ENCODE peak calls at places on chromosomes 16 and 17, in seven cellular contexts. One of them, this sample, is unnamed.

GRCh38 chr16:55991843-55992242 is 116.7 kb upstream of the CES5A start:
- DNase-seq in mammary epithelial cell: no peak
- DNase-seq in CD4-positive, alpha-beta memory T cell: no peak
- DNase-seq in cardiac muscle cell: no peak
- DNase-seq in psoas muscle: no peak
- DNase-seq in gastrocnemius medialis: no peak
- DNase-seq in tibial artery: no peak
- DNase-seq in this sample: no peak

GRCh38 chr17:32954477-32954876 is 26.5 kb downstream of the TMEM98 start:
- DNase-seq in mammary epithelial cell: no peak
- DNase-seq in CD4-positive, alpha-beta memory T cell: no peak
- DNase-seq in cardiac muscle cell: no peak
- DNase-seq in psoas muscle: no peak
- DNase-seq in gastrocnemius medialis: no peak
- DNase-seq in tibial artery: no peak
- DNase-seq in this sample: no peak

GRCh38 chr16:15597822-15598647 is 44.9 kb downstream of the MARF1 start:
- DNase-seq in mammary epithelial cell: no peak
- DNase-seq in CD4-positive, alpha-beta memory T cell: no peak
- DNase-seq in cardiac muscle cell: no peak
- DNase-seq in psoas muscle: no peak
- DNase-seq in gastrocnemius medialis: peak; percentile 53
- DNase-seq in tibial artery: no peak
- DNase-seq in this sample: no peak

GRCh38 chr16:17345043-17345442 is 125.7 kb downstream of the XYLT1 start:
- DNase-seq in mammary epithelial cell: no peak
- DNase-seq in CD4-positive, alpha-beta memory T cell: no peak
- DNase-seq in cardiac muscle cell: no peak
- DNase-seq in psoas muscle: peak; percentile 66
- DNase-seq in gastrocnemius medialis: peak; percentile 71
- DNase-seq in tibial artery: peak; percentile 87
- DNase-seq in this sample: no peak

GRCh38 chr17:4900231-4901107 is 1.1 kb downstream of the C17orf107 start:
- DNase-seq in mammary epithelial cell: no peak
- DNase-seq in CD4-positive, alpha-beta memory T cell: peak; percentile 88
- DNase-seq in cardiac muscle cell: no peak
- DNase-seq in psoas muscle: no peak
- DNase-seq in gastrocnemius medialis: no peak
- DNase-seq in tibial artery: no peak
- DNase-seq in this sample: no peak

GRCh38 chr16:78390070-78390469 is 290.6 kb downstream of the WWOX start:
- DNase-seq in mammary epithelial cell: no peak
- DNase-seq in CD4-positive, alpha-beta memory T cell: no peak
- DNase-seq in cardiac muscle cell: no peak
- DNase-seq in psoas muscle: no peak
- DNase-seq in gastrocnemius medialis: peak; percentile 14
- DNase-seq in tibial artery: no peak
- DNase-seq in this sample: no peak

GRCh38 chr17:67532326-67532871 is 155.3 kb downstream of the PITPNC1 start:
- DNase-seq in mammary epithelial cell: no peak
- DNase-seq in CD4-positive, alpha-beta memory T cell: no peak
- DNase-seq in cardiac muscle cell: no peak
- DNase-seq in psoas muscle: no peak
- DNase-seq in gastrocnemius medialis: no peak
- DNase-seq in tibial artery: no peak
- DNase-seq in this sample: no peak

GRCh38 chr17:50279181-50279526 is 4.9 kb downstream of the TMEM92 start:
- DNase-seq in mammary epithelial cell: peak; percentile 58
- DNase-seq in CD4-positive, alpha-beta memory T cell: no peak
- DNase-seq in cardiac muscle cell: no peak
- DNase-seq in psoas muscle: no peak
- DNase-seq in gastrocnemius medialis: no peak
- DNase-seq in tibial artery: no peak
- DNase-seq in this sample: no peak

GRCh38 chr16:30028438-30029093 is 2.5 kb downstream of the TLCD3B start:
- DNase-seq in mammary epithelial cell: no peak
- DNase-seq in CD4-positive, alpha-beta memory T cell: no peak
- DNase-seq in cardiac muscle cell: peak; percentile 85
- DNase-seq in psoas muscle: no peak
- DNase-seq in gastrocnemius medialis: peak; percentile 37
- DNase-seq in tibial artery: no peak
- DNase-seq in this sample: no peak

GRCh38 chr17:40503154-40503553 is 1.7 kb upstream of the TNS4 start:
- DNase-seq in mammary epithelial cell: no peak
- DNase-seq in CD4-positive, alpha-beta memory T cell: no peak
- DNase-seq in cardiac muscle cell: no peak
- DNase-seq in psoas muscle: no peak
- DNase-seq in gastrocnemius medialis: no peak
- DNase-seq in tibial artery: no peak
- DNase-seq in this sample: no peak

GRCh38 chr16:12050361-12050760 is 73.8 kb downstream of the SNX29 start:
- DNase-seq in mammary epithelial cell: no peak
- DNase-seq in CD4-positive, alpha-beta memory T cell: no peak
- DNase-seq in cardiac muscle cell: no peak
- DNase-seq in psoas muscle: no peak
- DNase-seq in gastrocnemius medialis: no peak
- DNase-seq in tibial artery: peak; percentile 4
- DNase-seq in this sample: no peak

GRCh38 chr16:58019866-58020538 is 5.6 kb upstream of the MMP15 start:
- DNase-seq in mammary epithelial cell: no peak
- DNase-seq in CD4-positive, alpha-beta memory T cell: no peak
- DNase-seq in cardiac muscle cell: no peak
- DNase-seq in psoas muscle: no peak
- DNase-seq in gastrocnemius medialis: no peak
- DNase-seq in tibial artery: no peak
- DNase-seq in this sample: no peak

GRCh38 chr17:4499431-4500187 is 928 bp downstream of the SPNS2 start:
- DNase-seq in mammary epithelial cell: no peak
- DNase-seq in CD4-positive, alpha-beta memory T cell: peak; percentile 34
- DNase-seq in cardiac muscle cell: no peak
- DNase-seq in psoas muscle: no peak
- DNase-seq in gastrocnemius medialis: no peak
- DNase-seq in tibial artery: no peak
- DNase-seq in this sample: no peak

GRCh38 chr16:22092143-22092933 is at the start of gene VWA3A:
- DNase-seq in mammary epithelial cell: no peak
- DNase-seq in CD4-positive, alpha-beta memory T cell: no peak
- DNase-seq in cardiac muscle cell: peak; percentile 64
- DNase-seq in psoas muscle: no peak
- DNase-seq in gastrocnemius medialis: no peak
- DNase-seq in tibial artery: no peak
- DNase-seq in this sample: no peak

GRCh38 chr17:39251997-39252396 is 26.3 kb upstream of the STAC2 start:
- DNase-seq in mammary epithelial cell: no peak
- DNase-seq in CD4-positive, alpha-beta memory T cell: no peak
- DNase-seq in cardiac muscle cell: no peak
- DNase-seq in psoas muscle: no peak
- DNase-seq in gastrocnemius medialis: no peak
- DNase-seq in tibial artery: no peak
- DNase-seq in this sample: no peak

GRCh38 chr16:49744244-49744976 is 111.5 kb downstream of the ZNF423 start:
- DNase-seq in mammary epithelial cell: no peak
- DNase-seq in CD4-positive, alpha-beta memory T cell: no peak
- DNase-seq in cardiac muscle cell: no peak
- DNase-seq in psoas muscle: no peak
- DNase-seq in gastrocnemius medialis: no peak
- DNase-seq in tibial artery: no peak
- DNase-seq in this sample: no peak

GRCh38 chr16:57146735-57147134 is 39.1 kb downstream of the PSME3IP1 start:
- DNase-seq in mammary epithelial cell: no peak
- DNase-seq in CD4-positive, alpha-beta memory T cell: no peak
- DNase-seq in cardiac muscle cell: peak; percentile 18
- DNase-seq in psoas muscle: no peak
- DNase-seq in gastrocnemius medialis: no peak
- DNase-seq in tibial artery: no peak
- DNase-seq in this sample: no peak

GRCh38 chr16:19696961-19697360 is 21.1 kb downstream of the KNOP1 start:
- DNase-seq in mammary epithelial cell: no peak
- DNase-seq in CD4-positive, alpha-beta memory T cell: peak; percentile 19
- DNase-seq in cardiac muscle cell: no peak
- DNase-seq in psoas muscle: no peak
- DNase-seq in gastrocnemius medialis: no peak
- DNase-seq in tibial artery: no peak
- DNase-seq in this sample: no peak

GRCh38 chr16:70653809-70654771 is 7.7 kb downstream of the IL34 start:
- DNase-seq in mammary epithelial cell: peak; percentile 79
- DNase-seq in CD4-positive, alpha-beta memory T cell: peak; percentile 73
- DNase-seq in cardiac muscle cell: peak; percentile 79
- DNase-seq in psoas muscle: peak; percentile 76
- DNase-seq in gastrocnemius medialis: peak; percentile 77
- DNase-seq in tibial artery: peak; percentile 91
- DNase-seq in this sample: peak; percentile 50

GRCh38 chr17:39178516-39178915 is 12.6 kb upstream of the ARL5C start:
- DNase-seq in mammary epithelial cell: peak; percentile 67
- DNase-seq in CD4-positive, alpha-beta memory T cell: no peak
- DNase-seq in cardiac muscle cell: no peak
- DNase-seq in psoas muscle: no peak
- DNase-seq in gastrocnemius medialis: no peak
- DNase-seq in tibial artery: no peak
- DNase-seq in this sample: no peak

GRCh38 chr16:52346709-52347108 is 200.2 kb downstream of the TOX3 start:
- DNase-seq in mammary epithelial cell: no peak
- DNase-seq in CD4-positive, alpha-beta memory T cell: no peak
- DNase-seq in cardiac muscle cell: no peak
- DNase-seq in psoas muscle: no peak
- DNase-seq in gastrocnemius medialis: no peak
- DNase-seq in tibial artery: no peak
- DNase-seq in this sample: no peak

GRCh38 chr16:27378871-27379580 is 22.9 kb upstream of the IL21R start:
- DNase-seq in mammary epithelial cell: no peak
- DNase-seq in CD4-positive, alpha-beta memory T cell: no peak
- DNase-seq in cardiac muscle cell: no peak
- DNase-seq in psoas muscle: no peak
- DNase-seq in gastrocnemius medialis: no peak
- DNase-seq in tibial artery: peak; percentile 34
- DNase-seq in this sample: no peak

GRCh38 chr17:63932008-63932561 is at the start of gene CD79B:
- DNase-seq in mammary epithelial cell: no peak
- DNase-seq in CD4-positive, alpha-beta memory T cell: peak; percentile 40
- DNase-seq in cardiac muscle cell: no peak
- DNase-seq in psoas muscle: no peak
- DNase-seq in gastrocnemius medialis: no peak
- DNase-seq in tibial artery: no peak
- DNase-seq in this sample: no peak

GRCh38 chr16:67019171-67019570 is 9.8 kb upstream of the CBFB start:
- DNase-seq in mammary epithelial cell: no peak
- DNase-seq in CD4-positive, alpha-beta memory T cell: no peak
- DNase-seq in cardiac muscle cell: no peak
- DNase-seq in psoas muscle: no peak
- DNase-seq in gastrocnemius medialis: no peak
- DNase-seq in tibial artery: peak; percentile 16
- DNase-seq in this sample: no peak

GRCh38 chr16:67016143-67016542 is 12.8 kb upstream of the CBFB start:
- DNase-seq in mammary epithelial cell: no peak
- DNase-seq in CD4-positive, alpha-beta memory T cell: no peak
- DNase-seq in cardiac muscle cell: no peak
- DNase-seq in psoas muscle: no peak
- DNase-seq in gastrocnemius medialis: peak; percentile 5
- DNase-seq in tibial artery: peak; percentile 34
- DNase-seq in this sample: no peak

GRCh38 chr16:67017810-67018488 is 11.0 kb upstream of the CBFB start:
- DNase-seq in mammary epithelial cell: peak; percentile 91
- DNase-seq in CD4-positive, alpha-beta memory T cell: peak; percentile 87
- DNase-seq in cardiac muscle cell: peak; percentile 93
- DNase-seq in psoas muscle: peak; percentile 59
- DNase-seq in gastrocnemius medialis: peak; percentile 82
- DNase-seq in tibial artery: peak; percentile 74
- DNase-seq in this sample: no peak

GRCh38 chr16:67016681-67017450 is 12.1 kb upstream of the CBFB start:
- DNase-seq in mammary epithelial cell: no peak
- DNase-seq in CD4-positive, alpha-beta memory T cell: no peak
- DNase-seq in cardiac muscle cell: no peak
- DNase-seq in psoas muscle: no peak
- DNase-seq in gastrocnemius medialis: peak; percentile 11
- DNase-seq in tibial artery: peak; percentile 53
- DNase-seq in this sample: no peak

DNA sequence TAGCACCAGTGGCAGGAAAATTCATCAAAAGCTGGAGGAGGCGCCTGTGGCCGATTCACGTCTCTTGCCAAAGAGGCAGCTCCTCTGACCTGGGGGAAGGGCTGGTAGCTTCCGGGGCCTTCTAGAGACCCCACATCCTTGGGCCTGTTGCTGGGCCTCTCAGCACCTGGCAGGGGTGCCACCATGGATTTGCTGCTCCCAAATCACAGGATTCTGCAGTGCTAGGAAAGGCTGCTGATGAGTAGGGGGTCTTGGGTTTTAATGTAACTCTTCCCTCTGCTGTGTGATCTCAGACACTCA is 11.5 kb upstream of the CBFB start:
- DNase-seq in mammary epithelial cell: no peak
- DNase-seq in CD4-positive, alpha-beta memory T cell: no peak
- DNase-seq in cardiac muscle cell: no peak
- DNase-seq in psoas muscle: no peak
- DNase-seq in gastrocnemius medialis: no peak
- DNase-seq in tibial artery: no peak
- DNase-seq in this sample: no peak
- H3K4me1 ChIP-seq in mammary epithelial cell: peaks cover 22% of the 10 kb centered on the region
- H3K4me1 ChIP-seq in CD4-positive, alpha-beta memory T cell: peaks cover 14% of the 10 kb centered on the region
- H3K4me1 ChIP-seq in cardiac muscle cell: no peaks in the 10 kb centered on the region
- H3K4me1 ChIP-seq in psoas muscle: peaks cover 9% of the 10 kb centered on the region
- H3K4me1 ChIP-seq in gastrocnemius medialis: peaks cover 7% of the 10 kb centered on the region
- H3K4me1 ChIP-seq in tibial artery: no peaks in the 10 kb centered on the region
- H3K4me1 ChIP-seq in this sample: peaks cover 21% of the 10 kb centered on the region

GRCh38 chr16:81431554-81432353 is 12.9 kb upstream of the CMIP start:
- DNase-seq in mammary epithelial cell: no peak
- DNase-seq in CD4-positive, alpha-beta memory T cell: no peak
- DNase-seq in cardiac muscle cell: no peak
- DNase-seq in psoas muscle: no peak
- DNase-seq in gastrocnemius medialis: peak; percentile 53
- DNase-seq in tibial artery: no peak
- DNase-seq in this sample: no peak
- H3K27ac ChIP-seq in mammary epithelial cell: no peak overlapping the region
- H3K27ac ChIP-seq in CD4-positive, alpha-beta memory T cell: no peak overlapping the region
- H3K27ac ChIP-seq in cardiac muscle cell: no peak overlapping the region
- H3K27ac ChIP-seq in psoas muscle: no peak overlapping the region
- H3K27ac ChIP-seq in gastrocnemius medialis: peak overlapping the region; percentile 62
- H3K27ac ChIP-seq in tibial artery: no peak overlapping the region
- H3K27ac ChIP-seq in this sample: no peak overlapping the region

DNA sequence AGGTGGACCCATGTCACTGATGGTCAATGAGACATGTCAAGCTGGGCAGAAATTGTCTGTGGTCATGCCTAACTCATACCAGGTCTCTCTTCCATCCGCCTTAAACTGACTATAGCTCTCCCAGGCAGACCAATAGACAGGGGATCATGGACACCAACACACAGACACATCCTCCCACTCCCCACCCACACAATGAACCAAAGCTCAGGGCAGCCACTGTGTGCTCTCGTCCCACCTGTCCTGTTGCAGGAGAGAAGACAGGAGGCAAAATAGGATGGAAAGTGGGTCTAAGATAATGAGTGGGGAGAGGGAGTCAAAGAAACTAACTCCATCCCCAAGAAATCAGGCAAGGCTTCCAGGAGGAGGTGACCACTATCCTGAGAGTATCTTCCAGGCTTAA is 3.2 kb downstream of the PYY start:
- DNase-seq in mammary epithelial cell: no peak
- DNase-seq in CD4-positive, alpha-beta memory T cell: no peak
- DNase-seq in cardiac muscle cell: no peak
- DNase-seq in psoas muscle: no peak
- DNase-seq in gastrocnemius medialis: no peak
- DNase-seq in tibial artery: no peak
- DNase-seq in this sample: no peak
- H3K4me1 ChIP-seq in mammary epithelial cell: peaks cover 5% of the 10 kb centered on the region
- H3K4me1 ChIP-seq in CD4-positive, alpha-beta memory T cell: peaks cover 9% of the 10 kb centered on the region
- H3K4me1 ChIP-seq in cardiac muscle cell: no peaks in the 10 kb centered on the region
- H3K4me1 ChIP-seq in psoas muscle: no peaks in the 10 kb centered on the region
- H3K4me1 ChIP-seq in gastrocnemius medialis: peaks cover 7% of the 10 kb centered on the region
- H3K4me1 ChIP-seq in tibial artery: no peaks in the 10 kb centered on the region
- H3K4me1 ChIP-seq in this sample: peaks cover 6% of the 10 kb centered on the region

GRCh38 chr16:47611042-47611441 is 149.9 kb downstream of the PHKB start:
- DNase-seq in mammary epithelial cell: no peak
- DNase-seq in CD4-positive, alpha-beta memory T cell: no peak
- DNase-seq in cardiac muscle cell: no peak
- DNase-seq in psoas muscle: no peak
- DNase-seq in gastrocnemius medialis: no peak
- DNase-seq in tibial artery: no peak
- DNase-seq in this sample: no peak
- H3K27ac ChIP-seq in mammary epithelial cell: no peak overlapping the region
- H3K27ac ChIP-seq in CD4-positive, alpha-beta memory T cell: no peak overlapping the region
- H3K27ac ChIP-seq in cardiac muscle cell: no peak overlapping the region
- H3K27ac ChIP-seq in psoas muscle: no peak overlapping the region
- H3K27ac ChIP-seq in gastrocnemius medialis: no peak overlapping the region
- H3K27ac ChIP-seq in tibial artery: no peak overlapping the region
- H3K27ac ChIP-seq in this sample: no peak overlapping the region